ENCODE peak calls at places on chromosomes 1 and 21, in ten cellular contexts. B, J, R, P, V, L, G, Q, D and X are unnamed samples.

GRCh38 chr1:10651793-10652192 is 144.7 kb downstream of the CASZ1 start:
- DNase-seq in B (peak), J (no peak), R (no peak), P (no peak), V (no peak), L (no peak), G (no peak), Q (peak), D (no peak), X (no peak)

GRCh38 chr1:200992382-200993101 is 31.0 kb downstream of the KIF21B start:
- DNase-seq in B (no peak), J (peak), R (no peak), P (no peak), V (no peak), L (no peak), G (no peak), Q (no peak), D (no peak), X (no peak)

GRCh38 chr1:184022651-184023050 is 14.9 kb downstream of the COLGALT2 start:
- DNase-seq in B (no peak), J (no peak), R (no peak), P (no peak), V (no peak), L (no peak), G (no peak), Q (no peak), D (no peak), X (no peak)

GRCh38 chr1:157551694-157552693 is at the start of gene FCRL5:
- DNase-seq in B (no peak), J (no peak), R (no peak), P (no peak), V (no peak), L (no peak), G (no peak), Q (no peak), D (no peak), X (no peak)

GRCh38 chr1:47443530-47444316 is 5.9 kb downstream of the FOXD2 start:
- DNase-seq in B (no peak), J (no peak), R (no peak), P (no peak), V (no peak), L (no peak), G (no peak), Q (peak), D (peak), X (no peak)

GRCh38 chr1:47325530-47325929 is 8.1 kb upstream of the CMPK1 start:
- DNase-seq in B (no peak), J (no peak), R (no peak), P (no peak), V (no peak), L (peak), G (no peak), Q (no peak), D (no peak), X (no peak)

GRCh38 chr21:38914531-38915385 is 109.0 kb downstream of the ETS2 start:
- DNase-seq in B (peak), J (no peak), R (no peak), P (no peak), V (no peak), L (peak), G (no peak), Q (no peak), D (peak), X (no peak)

GRCh38 chr1:40844079-40844478 is 18.1 kb downstream of the CITED4 start:
- DNase-seq in B (no peak), J (no peak), R (no peak), P (no peak), V (no peak), L (no peak), G (no peak), Q (no peak), D (no peak), X (no peak)

GRCh38 chr1:178918955-178919354 is 48.1 kb upstream of the ANGPTL1 start:
- DNase-seq in B (no peak), J (no peak), R (no peak), P (no peak), V (no peak), L (no peak), G (no peak), Q (no peak), D (peak), X (no peak)

GRCh38 chr1:163055531-163055930 is 13.6 kb upstream of the RGS4 start:
- DNase-seq in B (no peak), J (no peak), R (no peak), P (no peak), V (no peak), L (no peak), G (no peak), Q (no peak), D (no peak), X (no peak)

GRCh38 chr1:26306290-26307221 is at the start of gene UBXN11:
- DNase-seq in B (peak), J (peak), R (peak), P (peak), V (peak), L (peak), G (peak), Q (peak), D (peak), X (peak)

GRCh38 chr21:36847189-36847588 is 119.3 kb downstream of the HLCS start:
- DNase-seq in B (no peak), J (no peak), R (no peak), P (no peak), V (no peak), L (peak), G (no peak), Q (no peak), D (peak), X (peak)

GRCh38 chr1:230090194-230090711 is 23.2 kb downstream of the GALNT2 start:
- DNase-seq in B (no peak), J (no peak), R (no peak), P (no peak), V (no peak), L (peak), G (no peak), Q (no peak), D (peak), X (peak)

GRCh38 chr1:15290382-15290781 is 43.4 kb downstream of the FHAD1 start:
- DNase-seq in B (no peak), J (no peak), R (no peak), P (no peak), V (no peak), L (no peak), G (no peak), Q (no peak), D (peak), X (no peak)

GRCh38 chr21:29854795-29855194 is 85.0 kb downstream of the GRIK1 start:
- DNase-seq in B (no peak), J (no peak), R (no peak), P (no peak), V (no peak), L (no peak), G (no peak), Q (no peak), D (no peak), X (no peak)

GRCh38 chr1:233364695-233365539 is 37.4 kb downstream of the MAP3K21 start:
- DNase-seq in B (no peak), J (no peak), R (peak), P (no peak), V (no peak), L (peak), G (no peak), Q (no peak), D (peak), X (no peak)

GRCh38 chr1:176815621-176816020 is 348.9 kb downstream of the ASTN1 start:
- DNase-seq in B (no peak), J (no peak), R (no peak), P (no peak), V (no peak), L (no peak), G (no peak), Q (no peak), D (no peak), X (no peak)

GRCh38 chr1:120178799-120179419 is 2.6 kb upstream of the SEC22B start:
- DNase-seq in B (no peak), J (no peak), R (no peak), P (no peak), V (no peak), L (no peak), G (no peak), Q (no peak), D (peak), X (no peak)

GRCh38 chr1:6724517-6725141 is 23.0 kb upstream of the DNAJC11 start:
- DNase-seq in B (no peak), J (no peak), R (no peak), P (no peak), V (no peak), L (peak), G (no peak), Q (no peak), D (peak), X (peak)

GRCh38 chr1:185595835-185596667 is 138.1 kb upstream of the HMCN1 start:
- DNase-seq in B (no peak), J (no peak), R (peak), P (no peak), V (peak), L (peak), G (no peak), Q (peak), D (peak), X (no peak)

GRCh38 chr1:109570414-109570813 is 22.0 kb downstream of the GNAI3 start:
- DNase-seq in B (no peak), J (no peak), R (no peak), P (no peak), V (no peak), L (peak), G (no peak), Q (no peak), D (peak), X (no peak)

GRCh38 chr1:230542054-230542453 is 100.2 kb upstream of the COG2 start:
- DNase-seq in B (no peak), J (no peak), R (no peak), P (peak), V (no peak), L (peak), G (no peak), Q (no peak), D (peak), X (no peak)

GRCh38 chr21:32597205-32597604 is 11.9 kb upstream of the TCP10L start:
- DNase-seq in B (no peak), J (no peak), R (no peak), P (no peak), V (no peak), L (peak), G (no peak), Q (no peak), D (peak), X (peak)

GRCh38 chr1:8061673-8062386 is 35.7 kb upstream of the ERRFI1 start:
- DNase-seq in B (no peak), J (no peak), R (no peak), P (no peak), V (no peak), L (peak), G (no peak), Q (no peak), D (peak), X (no peak)

GRCh38 chr1:155012052-155012546 is 9.5 kb downstream of the ZBTB7B start:
- DNase-seq in B (peak), J (no peak), R (no peak), P (peak), V (no peak), L (peak), G (peak), Q (peak), D (peak), X (no peak)

GRCh38 chr1:12121212-12122000 is 45.4 kb upstream of the TNFRSF1B start:
- DNase-seq in B (peak), J (no peak), R (no peak), P (no peak), V (no peak), L (peak), G (no peak), Q (no peak), D (peak), X (peak)

GRCh38 chr21:46205121-46205520 is 20.9 kb upstream of the SPATC1L start:
- DNase-seq in B (peak), J (no peak), R (no peak), P (no peak), V (no peak), L (no peak), G (no peak), Q (no peak), D (no peak), X (no peak)

GRCh38 chr1:63623952-63624351 is 30.7 kb downstream of the PGM1 start:
- DNase-seq in B (no peak), J (no peak), R (no peak), P (no peak), V (no peak), L (no peak), G (no peak), Q (no peak), D (no peak), X (no peak)

GRCh38 chr1:63622847-63623566 is 29.8 kb downstream of the PGM1 start:
- DNase-seq in B (no peak), J (no peak), R (no peak), P (no peak), V (no peak), L (no peak), G (no peak), Q (no peak), D (no peak), X (no peak)

GRCh38 chr1:63621698-63622097 is 28.5 kb downstream of the PGM1 start:
- DNase-seq in B (no peak), J (peak), R (no peak), P (no peak), V (no peak), L (peak), G (no peak), Q (no peak), D (no peak), X (no peak)

GRCh38 chr1:63626222-63626621 is 33.0 kb downstream of the PGM1 start:
- DNase-seq in B (no peak), J (no peak), R (no peak), P (no peak), V (no peak), L (no peak), G (no peak), Q (no peak), D (peak), X (no peak)

GRCh38 chr1:63624911-63625310 is 31.7 kb downstream of the PGM1 start:
- DNase-seq in B (no peak), J (no peak), R (no peak), P (no peak), V (no peak), L (no peak), G (no peak), Q (no peak), D (peak), X (no peak)
- TF ChIP-seq CTCF in B (no peak), J (peak), R (no peak), P (no peak), V (no peak), L (peak), G (no peak), Q (no peak), D (peak), X (peak)

GRCh38 chr1:72281144-72281543 is 1.2 kb downstream of the NEGR1 start:
- DNase-seq in B (no peak), J (no peak), R (no peak), P (no peak), V (no peak), L (no peak), G (no peak), Q (no peak), D (peak), X (no peak)

GRCh38 chr1:72281637-72282270 is 585 bp downstream of the NEGR1 start:
- DNase-seq in B (no peak), J (no peak), R (no peak), P (no peak), V (no peak), L (peak), G (no peak), Q (peak), D (peak), X (no peak)

GRCh38 chr1:72282271-72282656 is at the start of gene NEGR1:
- DNase-seq in B (peak), J (peak), R (no peak), P (peak), V (no peak), L (peak), G (peak), Q (peak), D (peak), X (no peak)

GRCh38 chr1:72280131-72280530 is 2.2 kb downstream of the NEGR1 start:
- DNase-seq in B (no peak), J (no peak), R (no peak), P (no peak), V (no peak), L (no peak), G (no peak), Q (no peak), D (no peak), X (no peak)

DNA sequence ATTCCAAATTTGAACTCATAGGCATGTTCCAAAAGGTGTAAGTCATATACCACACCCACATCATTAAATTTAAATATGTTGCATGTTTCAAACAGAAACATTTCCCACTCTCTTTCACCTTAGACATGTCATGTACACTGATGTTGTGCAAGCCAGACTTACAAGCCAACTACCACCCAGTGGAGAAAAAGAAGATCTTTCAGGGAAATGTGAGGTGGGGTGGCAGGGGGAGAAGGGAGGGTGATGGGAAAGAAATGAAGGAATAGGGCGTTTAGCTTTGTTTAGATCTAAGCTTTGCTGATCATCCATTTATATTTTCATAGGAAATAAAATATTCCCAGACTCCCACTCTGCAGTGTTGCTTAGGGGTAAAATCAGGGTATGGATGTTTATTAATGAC is 1.6 kb downstream of the NEGR1 start:
- DNase-seq in B (no peak), J (no peak), R (no peak), P (no peak), V (no peak), L (no peak), G (no peak), Q (no peak), D (peak), X (no peak)
- TF ChIP-seq CTCF in B (no peak), J (no peak), R (no peak), P (no peak), V (no peak), L (no peak), G (no peak), Q (no peak), D (no peak), X (peak)

GRCh38 chr21:42384184-42384583 is 11.7 kb downstream of the TMPRSS3 start:
- DNase-seq in B (peak), J (no peak), R (no peak), P (no peak), V (no peak), L (no peak), G (no peak), Q (no peak), D (no peak), X (no peak)
- TF ChIP-seq CTCF in B (peak), J (no peak), R (no peak), P (no peak), V (no peak), L (no peak), G (no peak), Q (no peak), D (no peak), X (no peak)

GRCh38 chr1:32010246-32010645 is 3.4 kb upstream of the KHDRBS1 start:
- DNase-seq in B (no peak), J (no peak), R (no peak), P (no peak), V (no peak), L (no peak), G (no peak), Q (no peak), D (no peak), X (no peak)

GRCh38 chr1:32013386-32014198 is at the start of gene KHDRBS1:
- DNase-seq in B (peak), J (peak), R (peak), P (peak), V (peak), L (peak), G (peak), Q (peak), D (peak), X (peak)

GRCh38 chr1:32014937-32015363 is 1.3 kb downstream of the KHDRBS1 start:
- DNase-seq in B (no peak), J (no peak), R (peak), P (no peak), V (no peak), L (no peak), G (no peak), Q (no peak), D (peak), X (no peak)

GRCh38 chr1:32012709-32013385 is 821 bp upstream of the KHDRBS1 start:
- DNase-seq in B (no peak), J (no peak), R (no peak), P (no peak), V (no peak), L (no peak), G (no peak), Q (no peak), D (no peak), X (no peak)

DNA sequence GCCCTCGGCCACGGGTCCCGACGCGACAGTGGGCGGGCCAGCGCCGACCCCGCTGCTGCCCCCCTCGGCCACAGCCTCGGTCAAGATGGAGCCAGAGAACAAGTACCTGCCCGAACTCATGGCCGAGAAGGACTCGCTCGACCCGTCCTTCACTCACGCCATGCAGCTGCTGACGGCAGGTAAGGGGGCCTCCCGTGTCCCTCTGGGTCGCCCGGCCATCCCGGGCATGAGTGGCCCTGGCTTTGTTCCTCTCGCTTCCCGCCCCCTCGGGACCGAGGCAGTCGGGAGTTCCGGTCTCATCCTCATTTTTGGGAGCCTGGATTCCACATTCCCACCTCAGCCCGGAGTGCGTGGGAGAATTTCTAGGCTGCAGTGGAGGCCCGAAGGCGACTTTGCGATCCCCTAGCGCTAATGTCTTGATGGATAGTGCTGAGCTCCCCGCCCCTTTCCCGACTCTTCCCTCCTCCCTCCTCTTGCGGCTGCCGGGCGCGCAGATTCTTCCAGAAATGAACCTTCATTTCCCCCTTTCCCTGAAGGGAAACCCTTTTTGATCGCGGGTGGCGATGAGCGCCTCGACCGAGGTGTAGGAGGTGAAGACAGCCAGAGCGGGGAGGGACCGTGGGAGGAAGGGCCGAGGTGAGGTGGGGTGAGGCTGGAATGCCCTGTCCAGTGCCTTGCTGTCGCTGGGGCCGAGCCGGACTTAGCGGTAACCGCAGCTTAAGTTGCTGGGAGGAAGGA is 700 bp downstream of the KHDRBS1 start:
- DNase-seq in B (peak), J (peak), R (peak), P (peak), V (no peak), L (peak), G (peak), Q (peak), D (peak), X (no peak)
- TF ChIP-seq CTCF in B (no peak), J (no peak), R (peak), P (no peak), V (peak), L (no peak), G (no peak), Q (no peak), D (no peak), X (no peak)

GRCh38 chr1:214505134-214505533 is 46.3 kb downstream of the PTPN14 start:
- DNase-seq in B (no peak), J (no peak), R (no peak), P (no peak), V (no peak), L (no peak), G (no peak), Q (no peak), D (no peak), X (no peak)
- TF ChIP-seq CTCF in B (no peak), J (no peak), R (no peak), P (no peak), V (no peak), L (no peak), G (no peak), Q (no peak), D (no peak), X (no peak)